ENCODE peak calls at places on chromosomes 7 and 10, in eight cellular contexts. Q, N, C, H, L, T, S and X are unnamed samples. For H3K9me3, the result is how much of the 10 kb centered on the place peaks cover.

GRCh38 chr7:70271617-70272081 is 673.4 kb downstream of the AUTS2 start:
- DNase-seq in S (no peak), C (no peak), N (no peak), H (no peak), L (no peak), Q (no peak), T (peak), X (no peak)

GRCh38 chr10:86937502-86938154 is 19.8 kb downstream of the MMRN2 start:
- DNase-seq in N (peak), C (no peak), T (no peak), Q (no peak), L (no peak), H (no peak), S (no peak), X (no peak)

GRCh38 chr7:6385110-6385792 is 62.5 kb downstream of the DAGLB start:
- DNase-seq in T (peak), Q (peak), L (no peak), S (no peak), C (no peak), N (peak), H (no peak), X (no peak)

GRCh38 chr7:44973610-44974401 is 5.0 kb downstream of the MYO1G start:
- DNase-seq in Q (peak), N (peak), S (peak), L (peak), H (peak), C (peak), T (no peak), X (no peak)

GRCh38 chr7:98400538-98401427 is at the start of gene BAIAP2L1:
- DNase-seq in Q (peak), N (peak), T (peak), S (peak), H (peak), C (peak), L (peak), X (peak)

GRCh38 chr7:7922684-7923385 is 45.8 kb upstream of the GLCCI1 start:
- DNase-seq in L (no peak), C (no peak), T (no peak), S (no peak), N (no peak), Q (no peak), H (peak), X (no peak)

GRCh38 chr7:103325744-103326143 is 18.8 kb downstream of the DNAJC2 start:
- DNase-seq in L (no peak), N (no peak), H (no peak), T (no peak), C (no peak), Q (no peak), S (no peak), X (no peak)

GRCh38 chr7:150406311-150406564 is 27.1 kb downstream of the ZNF775 start:
- DNase-seq in T (no peak), S (no peak), C (no peak), L (no peak), Q (no peak), H (peak), N (no peak), X (no peak)

GRCh38 chr10:5910323-5911100 is 20.5 kb downstream of the FBH1 start:
- DNase-seq in L (no peak), Q (no peak), T (no peak), C (no peak), H (no peak), N (no peak), S (no peak), X (no peak)

GRCh38 chr10:93746844-93747284 is 10.9 kb upstream of the LGI1 start:
- DNase-seq in S (peak), H (peak), L (no peak), N (peak), T (peak), Q (peak), C (no peak), X (no peak)

GRCh38 chr7:119167431-119167830 is 942.9 kb downstream of the ANKRD7 start:
- DNase-seq in Q (no peak), S (no peak), C (no peak), H (no peak), N (no peak), T (no peak), L (no peak), X (no peak)

GRCh38 chr7:30815016-30815854 is 44.0 kb downstream of the MINDY4 start:
- DNase-seq in H (no peak), S (no peak), Q (no peak), N (peak), T (no peak), C (no peak), L (no peak), X (no peak)

GRCh38 chr10:113021268-113022028 is 71.4 kb downstream of the TCF7L2 start:
- DNase-seq in N (no peak), L (no peak), T (no peak), S (no peak), Q (no peak), C (no peak), H (no peak), X (no peak)

GRCh38 chr10:132443998-132444876 is 47.2 kb downstream of the PWWP2B start:
- DNase-seq in T (no peak), C (peak), H (no peak), S (no peak), N (no peak), Q (no peak), L (no peak), X (peak)

GRCh38 chr7:98014830-98015229 is 24.8 kb upstream of the OCM2 start:
- DNase-seq in T (no peak), L (no peak), H (no peak), C (no peak), S (no peak), N (peak), Q (no peak), X (no peak)

GRCh38 chr10:95247200-95247880 is 43.5 kb downstream of the PDLIM1 start:
- DNase-seq in C (no peak), T (peak), N (no peak), Q (no peak), S (no peak), H (peak), L (no peak), X (no peak)

GRCh38 chr7:53315986-53316385 is 280.6 kb downstream of the POM121L12 start:
- DNase-seq in T (peak), C (no peak), Q (peak), H (no peak), N (no peak), S (peak), L (no peak), X (no peak)

GRCh38 chr10:106557951-106558733 is 606.4 kb downstream of the SORCS1 start:
- DNase-seq in C (no peak), H (no peak), Q (no peak), L (no peak), T (peak), N (peak), S (no peak), X (peak)

GRCh38 chr7:129853661-129854268 is 99.0 kb downstream of the UBE2H start:
- DNase-seq in N (no peak), T (peak), L (no peak), C (no peak), S (no peak), Q (peak), H (no peak), X (peak)

GRCh38 chr10:84391326-84391725 is 62.9 kb downstream of the CCSER2 start:
- DNase-seq in N (no peak), S (no peak), Q (no peak), T (peak), H (no peak), L (no peak), C (no peak), X (no peak)

GRCh38 chr7:16811555-16811954 is 6.8 kb upstream of the AGR2 start:
- DNase-seq in T (peak), L (no peak), S (no peak), Q (no peak), N (no peak), C (no peak), H (no peak), X (no peak)

GRCh38 chr7:17403996-17404395 is 105.5 kb downstream of the AHR start:
- DNase-seq in T (no peak), S (no peak), L (no peak), N (no peak), C (no peak), Q (no peak), H (no peak), X (peak)

GRCh38 chr10:46514431-46514861 is 42.0 kb downstream of the GPRIN2 start:
- DNase-seq in C (no peak), S (peak), N (no peak), Q (no peak), H (no peak), T (no peak), L (no peak), X (no peak)

GRCh38 chr7:41921453-41921912 is 218.6 kb upstream of the INHBA start:
- DNase-seq in S (no peak), N (no peak), C (no peak), L (no peak), H (no peak), T (peak), Q (no peak), X (no peak)

GRCh38 chr10:101570764-101571572 is 17.1 kb downstream of the POLL start:
- DNase-seq in L (no peak), Q (no peak), T (no peak), H (no peak), N (peak), S (no peak), C (no peak), X (no peak)

GRCh38 chr10:60305394-60305892 is 84.2 kb downstream of the ANK3 start:
- DNase-seq in T (peak), L (no peak), S (no peak), N (peak), C (no peak), H (no peak), Q (no peak), X (no peak)

GRCh38 chr10:2246747-2247146 is 509.4 kb upstream of the ADARB2 start:
- DNase-seq in C (no peak), Q (no peak), L (no peak), H (no peak), T (no peak), S (no peak), N (no peak), X (no peak)

GRCh38 chr10:132189810-132190422 is 3.2 kb downstream of the DPYSL4 start:
- DNase-seq in S (no peak), T (no peak), H (no peak), C (peak), Q (no peak), L (no peak), N (no peak), X (no peak)

GRCh38 chr10:77197544-77197943 is 440.1 kb downstream of the KCNMA1 start:
- DNase-seq in Q (no peak), L (no peak), S (no peak), C (no peak), H (peak), T (no peak), N (peak), X (no peak)

GRCh38 chr7:117014673-117015133 is 61.4 kb downstream of the ST7 start:
- DNase-seq in N (no peak), L (peak), T (peak), H (no peak), S (no peak), C (no peak), Q (no peak), X (peak)

GRCh38 chr7:36303202-36304098 is 86.2 kb upstream of the ANLN start:
- DNase-seq in L (peak), H (peak), N (peak), S (no peak), Q (peak), T (peak), C (peak), X (peak)

GRCh38 chr7:141785711-141786552 is 4.1 kb upstream of the TAS2R5 start:
- DNase-seq in T (peak), L (peak), H (peak), C (no peak), N (peak), S (peak), Q (peak), X (peak)

GRCh38 chr7:101172854-101173751 is 7.0 kb downstream of the NAT16 start:
- DNase-seq in T (peak), C (peak), S (no peak), N (peak), H (no peak), L (peak), Q (peak), X (peak)

GRCh38 chr10:12946372-12946771 is 55.1 kb downstream of the CCDC3 start:
- DNase-seq in H (no peak), N (no peak), Q (no peak), S (no peak), C (no peak), T (no peak), L (no peak), X (no peak)

GRCh38 chr7:11207565-11207964 is 233.9 kb downstream of the PHF14 start:
- DNase-seq in L (no peak), C (no peak), N (no peak), S (no peak), H (no peak), Q (no peak), T (no peak), X (peak)

GRCh38 chr7:88312061-88312663 is 5.5 kb upstream of the STEAP4 start:
- DNase-seq in Q (no peak), S (no peak), T (peak), C (peak), N (no peak), L (peak), H (no peak), X (peak)

GRCh38 chr7:151897201-151897711 is 20.3 kb upstream of the PRKAG2 start:
- DNase-seq in T (no peak), N (peak), H (no peak), L (peak), C (peak), S (peak), Q (peak), X (no peak)

GRCh38 chr10:126169899-126170298 is 218.4 kb downstream of the ADAM12 start:
- DNase-seq in T (peak), C (no peak), H (no peak), L (no peak), S (no peak), N (no peak), Q (no peak), X (no peak)

GRCh38 chr7:157650801-157651200 is 314.0 kb downstream of the DNAJB6 start:
- DNase-seq in H (no peak), C (no peak), L (no peak), N (peak), Q (no peak), T (no peak), S (no peak), X (no peak)

GRCh38 chr7:157653827-157654207 is 317.0 kb downstream of the DNAJB6 start:
- DNase-seq in H (no peak), T (no peak), S (no peak), C (no peak), Q (no peak), L (no peak), N (peak), X (no peak)

GRCh38 chr7:157651366-157652160 is 314.8 kb downstream of the DNAJB6 start:
- DNase-seq in N (peak), C (no peak), H (no peak), Q (no peak), T (no peak), S (no peak), L (no peak), X (no peak)

GRCh38 chr7:157652954-157653826 is 316.4 kb downstream of the DNAJB6 start:
- DNase-seq in H (no peak), N (peak), S (no peak), C (no peak), Q (no peak), T (no peak), L (no peak), X (no peak)

GRCh38 chr7:157652161-157652953 is 315.6 kb downstream of the DNAJB6 start:
- DNase-seq in N (peak), Q (no peak), C (no peak), S (no peak), T (no peak), L (no peak), H (no peak), X (no peak)
- H3K9me3 ChIP-seq in N (under half), Q (under half), C (under half), S (under half), T (under half), L (under half), H (under half), X (under half)

GRCh38 chr7:43479042-43479441 is 103.9 kb upstream of the STK17A start:
- DNase-seq in C (no peak), T (no peak), S (no peak), H (peak), L (no peak), N (no peak), Q (no peak), X (no peak)
- H3K4me3 ChIP-seq in C (no peak), T (no peak), S (no peak), H (no peak), L (no peak), N (no peak), Q (no peak), X (no peak)

GRCh38 chr10:73232887-73233286 is 14.2 kb downstream of the DNAJC9 start:
- DNase-seq in S (no peak), C (no peak), H (no peak), L (no peak), T (no peak), N (no peak), Q (no peak), X (no peak)
- TF ChIP-seq CTCF in S (peak), C (no peak), H (no peak), L (no peak), T (no peak), N (peak), Q (no peak), X (no peak)

DNA sequence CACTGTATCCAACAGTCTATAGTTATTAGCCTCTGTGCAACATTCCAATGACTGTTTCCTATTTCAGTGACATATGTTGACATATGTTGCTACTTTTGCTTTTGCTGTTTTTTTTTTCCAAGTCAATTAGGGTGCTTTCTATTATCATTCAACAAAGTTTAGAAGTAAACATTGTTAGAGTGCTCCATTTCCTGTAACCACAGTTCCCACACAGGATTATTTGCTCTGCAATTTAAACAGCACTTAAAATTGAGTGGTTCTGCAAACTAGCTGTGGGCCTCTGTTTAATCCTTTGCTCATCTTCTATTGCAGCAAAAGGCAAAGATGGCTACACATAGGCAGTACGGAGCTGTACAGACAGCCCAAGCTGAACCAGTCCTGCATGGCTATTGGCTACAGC is 46.5 kb upstream of the PTN start:
- DNase-seq in N (no peak), T (no peak), Q (no peak), S (no peak), L (no peak), H (no peak), C (no peak), X (no peak)
- H3K9me3 ChIP-seq in N (under half), T (under half), Q (under half), S (under half), L (under half), H (under half), C (under half), X (under half)